ENCODE peak calls at places on chromosomes 3 and 15, in seven cellular contexts. P, X, C, I, L, V and S are unnamed samples.
A peak's percentile ranks its signal among the peaks of the same experiment; 100 is the strongest.

GRCh38 chr3:152922554-152922953 is 87.6 kb downstream of the P2RY1 start:
- DNase-seq in P (no peak), X (no peak), C (no peak), I (no peak), L (no peak), V (no peak), S (peak; percentile 52)

GRCh38 chr3:49236226-49236625 is 40.8 kb downstream of the C3orf62 start:
- DNase-seq in P (no peak), X (no peak), C (no peak), I (no peak), L (no peak), V (no peak), S (no peak)

GRCh38 chr3:51622868-51623267 is 48.2 kb upstream of the TEX264 start:
- DNase-seq in P (no peak), X (no peak), C (peak; percentile 72), I (no peak), L (no peak), V (no peak), S (no peak)

GRCh38 chr15:67096536-67097294 is 31.3 kb downstream of the SMAD3 start:
- DNase-seq in P (no peak), X (no peak), C (peak; percentile 72), I (no peak), L (no peak), V (peak; percentile 62), S (no peak)

GRCh38 chr3:58023536-58023935 is 15.3 kb downstream of the FLNB start:
- DNase-seq in P (no peak), X (no peak), C (no peak), I (no peak), L (no peak), V (no peak), S (no peak)

GRCh38 chr15:83396071-83396470 is 51.1 kb upstream of the SH3GL3 start:
- DNase-seq in P (peak; percentile 82), X (peak; percentile 72), C (no peak), I (peak; percentile 66), L (peak; percentile 21), V (no peak), S (no peak)

GRCh38 chr15:52252781-52253180 is 42.8 kb downstream of the MYO5C start:
- DNase-seq in P (peak; percentile 27), X (no peak), C (peak; percentile 96), I (no peak), L (no peak), V (peak; percentile 95), S (peak; percentile 17)

GRCh38 chr3:195154793-195155535 is 116.0 kb downstream of the XXYLT1 start:
- DNase-seq in P (peak; percentile 66), X (no peak), C (peak; percentile 97), I (no peak), L (no peak), V (peak; percentile 89), S (no peak)

GRCh38 chr3:108475220-108475782 is 35.1 kb downstream of the MYH15 start:
- DNase-seq in P (no peak), X (no peak), C (no peak), I (no peak), L (no peak), V (no peak), S (no peak)

GRCh38 chr3:108474581-108474980 is 35.8 kb downstream of the MYH15 start:
- DNase-seq in P (no peak), X (no peak), C (peak; percentile 89), I (no peak), L (no peak), V (no peak), S (peak; percentile 39)

GRCh38 chr3:108479212-108479611 is 31.2 kb downstream of the MYH15 start:
- DNase-seq in P (no peak), X (no peak), C (no peak), I (no peak), L (no peak), V (no peak), S (no peak)

GRCh38 chr3:108473711-108474110 is 36.7 kb downstream of the MYH15 start:
- DNase-seq in P (peak; percentile 84), X (no peak), C (no peak), I (no peak), L (no peak), V (no peak), S (peak; percentile 96)

DNA sequence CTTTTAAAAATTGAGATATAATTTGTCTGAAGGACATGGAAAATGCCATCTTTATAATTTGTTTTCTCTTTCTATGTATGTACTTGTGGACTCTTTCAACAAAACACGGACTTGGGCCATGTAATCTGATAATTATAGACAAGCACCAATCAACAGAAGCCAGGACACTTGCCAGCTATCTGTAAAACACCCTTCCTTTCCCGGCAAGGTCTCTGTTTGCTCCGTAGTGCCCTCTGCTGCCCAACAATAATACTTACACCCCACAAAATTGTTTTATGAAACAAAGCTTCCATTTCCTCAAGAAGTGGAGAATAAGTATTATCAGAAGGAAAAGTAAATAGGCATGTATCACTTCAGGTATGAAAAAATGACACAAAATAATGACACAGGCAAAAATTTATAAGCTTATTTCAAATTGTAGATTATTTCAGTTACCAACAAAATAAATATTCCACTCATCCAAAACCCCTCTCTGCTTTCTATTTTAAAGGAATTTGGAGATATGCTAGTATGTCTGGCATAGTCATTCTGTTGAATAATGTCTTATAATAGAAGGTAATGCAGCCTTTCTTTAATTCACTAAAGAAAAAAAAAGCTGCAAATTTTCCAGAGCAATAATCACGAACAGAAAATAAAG is 32.8 kb downstream of the MYH15 start:
- DNase-seq in P (peak; percentile 71), X (peak; percentile 43), C (peak; percentile 72), I (peak; percentile 66), L (peak; percentile 41), V (peak; percentile 66), S (peak; percentile 77)
- H3K18ac ChIP-seq in P (no peak overlapping the region), X (no peak overlapping the region), C (no peak overlapping the region), I (no peak overlapping the region), L (no peak overlapping the region), V (no peak overlapping the region), S (no peak overlapping the region)

GRCh38 chr3:3353153-3353552 is 173.7 kb upstream of the CRBN start:
- DNase-seq in P (no peak), X (no peak), C (no peak), I (no peak), L (no peak), V (no peak), S (no peak)
- H3K18ac ChIP-seq in P (no peak overlapping the region), X (no peak overlapping the region), C (no peak overlapping the region), I (no peak overlapping the region), L (no peak overlapping the region), V (no peak overlapping the region), S (no peak overlapping the region)

DNA sequence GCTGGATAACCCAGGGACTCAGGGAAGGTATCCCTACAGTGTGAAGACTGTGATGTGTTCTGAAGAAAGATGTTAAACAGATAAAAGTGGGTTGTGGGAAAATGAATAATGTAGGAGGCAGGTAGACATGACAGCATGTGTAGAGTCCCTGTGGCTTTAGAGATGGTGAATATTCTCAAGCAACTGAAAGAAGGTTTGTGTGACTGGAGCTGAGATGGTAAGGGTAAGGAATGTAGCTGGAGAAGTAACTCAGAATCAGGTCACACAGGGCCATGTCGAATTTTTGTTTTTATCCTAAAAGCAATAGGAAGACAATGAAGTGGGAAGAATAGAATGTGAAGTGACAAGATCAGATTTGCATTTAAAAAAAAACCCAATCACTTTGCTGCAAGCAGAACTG is 53.7 kb upstream of the TRPC1 start:
- DNase-seq in P (no peak), X (no peak), C (no peak), I (no peak), L (no peak), V (no peak), S (no peak)
- H3K18ac ChIP-seq in P (no peak overlapping the region), X (no peak overlapping the region), C (no peak overlapping the region), I (no peak overlapping the region), L (no peak overlapping the region), V (no peak overlapping the region), S (no peak overlapping the region)

GRCh38 chr15:57251308-57251707 is 125.0 kb upstream of the CGNL1 start:
- DNase-seq in P (no peak), X (no peak), C (peak; percentile 23), I (no peak), L (no peak), V (no peak), S (no peak)
- H3K18ac ChIP-seq in P (no peak overlapping the region), X (no peak overlapping the region), C (peak overlapping the region; percentile 49), I (no peak overlapping the region), L (no peak overlapping the region), V (no peak overlapping the region), S (no peak overlapping the region)

GRCh38 chr15:33283603-33284002 is 27.2 kb upstream of the RYR3 start:
- DNase-seq in P (no peak), X (no peak), C (no peak), I (no peak), L (no peak), V (no peak), S (no peak)

GRCh38 chr15:33277689-33278088 is 33.1 kb upstream of the RYR3 start:
- DNase-seq in P (no peak), X (no peak), C (no peak), I (no peak), L (no peak), V (no peak), S (no peak)

GRCh38 chr15:33278816-33279612 is 31.8 kb upstream of the RYR3 start:
- DNase-seq in P (peak; percentile 94), X (peak; percentile 71), C (peak; percentile 84), I (no peak), L (no peak), V (peak; percentile 89), S (peak; percentile 70)

GRCh38 chr15:33282226-33283020 is 28.3 kb upstream of the RYR3 start:
- DNase-seq in P (no peak), X (no peak), C (no peak), I (no peak), L (no peak), V (no peak), S (no peak)

DNA sequence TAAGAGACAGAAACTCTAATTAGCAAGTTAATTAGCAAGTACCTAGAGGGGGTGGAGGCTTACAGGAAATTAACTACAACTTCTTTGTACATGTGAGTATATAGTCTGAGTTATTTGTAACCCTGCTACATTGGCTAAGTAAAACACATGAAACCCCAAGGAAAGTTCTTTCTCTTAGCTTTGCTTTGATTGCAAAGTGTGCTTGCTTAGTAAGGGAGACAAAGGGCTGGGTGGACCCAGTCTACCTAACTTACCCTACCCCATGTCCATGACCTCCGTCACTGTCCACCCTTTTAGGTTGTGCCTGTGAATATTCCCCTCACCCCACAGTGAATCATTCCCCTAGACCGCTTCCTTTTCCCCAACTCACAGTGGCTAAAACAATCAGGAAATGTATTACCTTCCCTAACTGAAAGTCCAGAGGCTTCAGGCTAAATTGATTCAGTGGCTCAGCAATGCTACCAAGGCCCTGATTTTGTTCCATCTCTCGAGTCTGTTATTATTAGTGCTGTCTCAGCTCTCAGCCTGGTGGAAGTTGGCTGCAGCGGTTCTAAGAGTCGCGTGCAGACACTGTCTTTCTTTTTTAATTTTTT is 31.1 kb upstream of the RYR3 start:
- DNase-seq in P (no peak), X (no peak), C (no peak), I (no peak), L (no peak), V (peak; percentile 42), S (no peak)
- H3K18ac ChIP-seq in P (no peak overlapping the region), X (no peak overlapping the region), C (no peak overlapping the region), I (no peak overlapping the region), L (no peak overlapping the region), V (no peak overlapping the region), S (no peak overlapping the region)